ENCODE peak calls at places on chromosomes 3 and 15, in ten cellular contexts. P, B, S, H, Q, A, R, O, K and V are unnamed samples.

GRCh38 chr3:175224051-175224450 is 364.9 kb downstream of the NAALADL2 start:
- DNase-seq in P (peak), B (no peak), S (no peak), H (peak), Q (no peak), A (no peak), R (no peak), O (no peak), K (no peak), V (no peak)

GRCh38 chr3:152374260-152374990 is 105.7 kb downstream of the MBNL1 start:
- DNase-seq in P (no peak), B (no peak), S (peak), H (no peak), Q (no peak), A (no peak), R (no peak), O (no peak), K (no peak), V (no peak)

GRCh38 chr3:31710123-31710841 is 177.6 kb downstream of the STT3B start:
- DNase-seq in P (no peak), B (peak), S (no peak), H (no peak), Q (no peak), A (no peak), R (no peak), O (no peak), K (no peak), V (no peak)

GRCh38 chr3:151309566-151309965 is 7.1 kb downstream of the GPR87 start:
- DNase-seq in P (no peak), B (no peak), S (no peak), H (no peak), Q (no peak), A (no peak), R (no peak), O (no peak), K (no peak), V (no peak)

GRCh38 chr15:39623550-39623931 is 42.7 kb downstream of the THBS1 start:
- DNase-seq in P (no peak), B (no peak), S (peak), H (no peak), Q (no peak), A (no peak), R (no peak), O (no peak), K (no peak), V (no peak)

GRCh38 chr3:69872783-69873378 is 126.7 kb upstream of the SAMMSON start:
- DNase-seq in P (no peak), B (no peak), S (no peak), H (no peak), Q (no peak), A (peak), R (no peak), O (no peak), K (no peak), V (no peak)

GRCh38 chr15:40108061-40108854 is 421 bp downstream of the BMF start:
- DNase-seq in P (peak), B (no peak), S (peak), H (no peak), Q (peak), A (peak), R (no peak), O (no peak), K (peak), V (peak)

GRCh38 chr15:91471410-91471993 is 371.4 kb downstream of the SV2B start:
- DNase-seq in P (no peak), B (no peak), S (no peak), H (no peak), Q (no peak), A (no peak), R (no peak), O (no peak), K (peak), V (no peak)

GRCh38 chr3:69276884-69277283 is 109.0 kb downstream of the FRMD4B start:
- DNase-seq in P (no peak), B (no peak), S (no peak), H (no peak), Q (no peak), A (no peak), R (no peak), O (no peak), K (no peak), V (no peak)

GRCh38 chr15:62603757-62604156 is 438.7 kb upstream of the C2CD4B start:
- DNase-seq in P (peak), B (no peak), S (no peak), H (no peak), Q (no peak), A (no peak), R (no peak), O (no peak), K (no peak), V (no peak)

DNA sequence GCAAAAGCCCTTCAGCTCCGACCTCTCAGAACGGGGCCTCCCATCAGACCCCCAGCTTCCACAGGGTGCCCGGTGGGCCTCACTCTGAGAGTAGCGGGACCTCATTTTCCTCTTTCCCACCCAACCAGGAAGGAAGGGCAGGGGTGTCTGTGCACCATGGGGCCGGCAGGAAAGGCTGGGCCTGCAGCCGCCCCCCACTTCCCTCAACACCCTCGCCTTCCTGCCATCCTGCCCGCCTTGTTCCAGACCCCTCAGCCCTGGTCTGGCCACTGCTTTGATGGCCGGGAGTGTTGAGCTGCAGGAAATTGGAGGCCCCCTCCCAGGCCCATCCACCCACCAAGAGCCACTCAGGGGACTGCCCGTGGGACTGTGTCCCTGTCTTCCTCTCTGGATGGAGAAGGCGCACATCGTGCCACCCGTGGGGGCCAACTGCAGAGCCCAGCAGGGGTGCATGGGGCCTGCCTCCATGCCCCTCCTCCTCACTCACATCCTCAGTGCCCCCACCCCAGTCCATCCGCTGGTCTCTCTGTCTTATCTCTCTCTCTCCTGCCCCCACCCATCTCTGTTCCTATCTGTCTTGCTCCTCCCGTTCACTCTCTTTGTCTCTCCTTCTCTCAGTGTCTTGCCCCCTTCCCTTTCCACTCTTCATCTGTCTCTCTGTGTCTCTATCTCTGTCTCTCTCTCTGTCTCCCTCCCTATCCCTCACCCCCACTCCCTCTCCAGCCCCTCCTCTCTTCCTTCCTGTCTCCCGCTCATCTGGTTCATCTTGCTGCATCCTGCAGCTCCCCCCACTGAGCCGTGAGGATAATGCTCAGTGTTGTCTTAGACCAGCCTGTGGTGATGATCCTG is 1.8 kb upstream of the PLXND1 start:
- DNase-seq in P (peak), B (no peak), S (no peak), H (peak), Q (peak), A (no peak), R (no peak), O (peak), K (no peak), V (no peak)
- TF ChIP-seq CTCF in P (peak), B (peak), S (peak), H (peak), Q (peak), A (no peak), R (no peak), O (peak), K (peak), V (no peak)

DNA sequence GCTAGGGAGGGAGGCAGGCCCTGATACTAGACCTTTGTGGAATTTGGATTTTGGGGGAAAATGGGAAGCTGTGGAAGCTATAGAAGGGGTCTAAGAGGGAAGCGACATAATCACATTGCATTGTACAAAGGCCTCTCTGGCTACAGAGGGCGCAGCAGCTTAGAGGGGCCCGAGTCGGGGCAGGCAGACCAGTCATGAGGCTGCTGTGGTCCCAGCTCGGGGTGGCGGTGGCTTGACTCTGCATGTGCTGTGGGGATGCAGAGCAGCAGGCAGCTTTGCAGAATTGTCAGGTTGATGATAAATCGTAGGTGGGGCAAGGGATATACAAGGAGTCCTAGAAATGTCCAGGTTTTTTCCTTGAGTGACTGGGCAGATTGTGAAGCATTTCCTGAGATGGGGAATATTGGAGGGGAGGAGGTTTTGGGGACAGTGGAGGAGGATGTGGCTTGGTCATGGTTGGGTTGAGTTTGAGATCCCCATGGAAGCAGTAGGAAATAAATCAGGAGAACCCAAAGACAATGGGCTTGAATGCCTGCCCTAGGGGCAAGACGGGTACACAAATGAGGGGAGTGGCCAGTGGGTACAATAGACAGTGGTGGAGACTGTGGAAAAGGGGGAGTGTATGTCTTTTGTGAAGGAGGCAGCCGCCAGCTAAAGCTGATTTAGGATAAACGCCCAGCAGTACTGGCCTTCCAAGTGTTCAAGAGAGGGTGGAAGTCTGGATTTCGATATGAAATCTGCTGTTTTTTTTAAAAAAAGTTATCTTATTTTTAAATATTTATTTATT is 94.1 kb downstream of the HMG20A start:
- DNase-seq in P (no peak), B (no peak), S (no peak), H (no peak), Q (no peak), A (no peak), R (no peak), O (no peak), K (no peak), V (peak)
- TF ChIP-seq CTCF in P (no peak), B (no peak), S (no peak), H (no peak), Q (peak), A (no peak), R (no peak), O (no peak), K (no peak), V (no peak)

GRCh38 chr3:60024400-60024799 is 974.6 kb upstream of the CFAP20DC start:
- DNase-seq in P (no peak), B (no peak), S (no peak), H (no peak), Q (no peak), A (no peak), R (no peak), O (no peak), K (no peak), V (no peak)

GRCh38 chr3:60028243-60028642 is 978.4 kb upstream of the CFAP20DC start:
- DNase-seq in P (no peak), B (no peak), S (no peak), H (no peak), Q (no peak), A (no peak), R (no peak), O (no peak), K (no peak), V (no peak)

GRCh38 chr3:60030982-60031381 is 981.2 kb upstream of the CFAP20DC start:
- DNase-seq in P (no peak), B (no peak), S (no peak), H (no peak), Q (no peak), A (no peak), R (no peak), O (no peak), K (no peak), V (no peak)

GRCh38 chr3:60025071-60026055 is 975.5 kb upstream of the CFAP20DC start:
- DNase-seq in P (no peak), B (no peak), S (no peak), H (no peak), Q (no peak), A (no peak), R (no peak), O (no peak), K (no peak), V (no peak)

DNA sequence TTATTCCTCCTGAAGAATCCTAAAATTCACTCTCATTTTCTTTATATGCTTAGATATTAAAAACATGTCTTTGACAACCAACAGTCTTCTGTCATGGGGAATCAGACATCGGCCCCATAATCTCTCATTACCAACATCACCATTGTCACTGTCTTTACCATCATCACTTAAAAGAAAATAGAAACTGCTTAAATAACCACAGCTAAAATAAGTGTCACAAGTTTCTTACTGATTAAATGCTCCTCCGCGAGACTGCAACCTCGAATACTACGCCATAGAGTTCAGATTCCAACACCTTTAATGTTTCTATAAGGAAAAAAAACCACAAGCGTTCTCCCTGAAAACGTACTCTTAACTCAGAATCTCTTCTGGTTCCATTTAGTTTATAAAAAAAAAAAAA is 977.5 kb upstream of the CFAP20DC start:
- DNase-seq in P (no peak), B (no peak), S (no peak), H (no peak), Q (no peak), A (no peak), R (no peak), O (no peak), K (no peak), V (no peak)
- TF ChIP-seq CTCF in P (no peak), B (no peak), S (no peak), H (no peak), Q (no peak), A (no peak), R (no peak), O (no peak), K (no peak), V (no peak)

GRCh38 chr3:42228796-42229195 is 37.2 kb downstream of the CCK start:
- DNase-seq in P (peak), B (no peak), S (peak), H (no peak), Q (no peak), A (no peak), R (no peak), O (no peak), K (no peak), V (no peak)
- TF ChIP-seq CTCF in P (peak), B (no peak), S (peak), H (no peak), Q (peak), A (peak), R (no peak), O (peak), K (no peak), V (no peak)

GRCh38 chr3:11651900-11652299 is 8.2 kb upstream of the VGLL4 start:
- DNase-seq in P (peak), B (no peak), S (peak), H (no peak), Q (no peak), A (no peak), R (no peak), O (no peak), K (no peak), V (no peak)
- TF ChIP-seq CTCF in P (peak), B (peak), S (peak), H (no peak), Q (peak), A (peak), R (no peak), O (no peak), K (peak), V (no peak)